ENCODE peak calls at places on chromosomes 2 and 18, in seven cellular contexts. M is aorta, I is LHCN-M2, V is MV-4-11, S is M059J, A is sigmoid colon, W is H4. J is an unnamed sample.

GRCh38 chr2:231693956-231694355 is 14.4 kb upstream of the PTMA start:
- DNase-seq in M (no peak), I (no peak), V (no peak), S (no peak), A (no peak), W (no peak), J (no peak)

GRCh38 chr2:197461073-197461472 is 7.7 kb downstream of the COQ10B start:
- DNase-seq in M (no peak), I (no peak), V (no peak), S (peak), A (no peak), W (no peak), J (peak)

GRCh38 chr2:70977605-70978205 is 725 bp upstream of the ANKRD53 start:
- DNase-seq in M (no peak), I (peak), V (peak), S (peak), A (peak), W (no peak), J (no peak)

GRCh38 chr18:77043541-77044280 is 88.9 kb downstream of the MBP start:
- DNase-seq in M (no peak), I (no peak), V (no peak), S (no peak), A (no peak), W (no peak), J (no peak)

GRCh38 chr18:36302676-36303075 is 5.2 kb downstream of the FHOD3 start:
- DNase-seq in M (no peak), I (peak), V (no peak), S (peak), A (no peak), W (no peak), J (no peak)

GRCh38 chr2:119126650-119127049 is 31.9 kb downstream of the C1QL2 start:
- DNase-seq in M (no peak), I (peak), V (no peak), S (peak), A (no peak), W (peak), J (peak)

GRCh38 chr18:596288-596881 is 403 bp upstream of the CLUL1 start:
- DNase-seq in M (no peak), I (no peak), V (no peak), S (peak), A (no peak), W (no peak), J (no peak)

GRCh38 chr2:240589850-240590525 is 3.5 kb downstream of the CAPN10 start:
- DNase-seq in M (peak), I (no peak), V (no peak), S (no peak), A (peak), W (no peak), J (no peak)

GRCh38 chr18:68394705-68395104 is 320.2 kb downstream of the TMX3 start:
- DNase-seq in M (no peak), I (peak), V (no peak), S (peak), A (no peak), W (peak), J (peak)

GRCh38 chr18:6994719-6995430 is 122.7 kb downstream of the LAMA1 start:
- DNase-seq in M (no peak), I (peak), V (no peak), S (peak), A (no peak), W (peak), J (peak)

GRCh38 chr2:101781730-101782426 is 84.4 kb downstream of the MAP4K4 start:
- DNase-seq in M (no peak), I (no peak), V (no peak), S (no peak), A (no peak), W (no peak), J (no peak)

GRCh38 chr2:120262761-120263428 is 10.2 kb downstream of the RALB start:
- DNase-seq in M (no peak), I (peak), V (no peak), S (no peak), A (no peak), W (no peak), J (no peak)

GRCh38 chr18:26574958-26575864 is 26.9 kb upstream of the KCTD1 start:
- DNase-seq in M (peak), I (peak), V (no peak), S (peak), A (peak), W (peak), J (peak)

GRCh38 chr18:54392621-54393023 is 34.9 kb downstream of the C18orf54 start:
- DNase-seq in M (no peak), I (peak), V (peak), S (peak), A (no peak), W (peak), J (peak)

GRCh38 chr2:23566236-23567142 is 181.5 kb downstream of the KLHL29 start:
- DNase-seq in M (no peak), I (peak), V (peak), S (peak), A (no peak), W (no peak), J (peak)

GRCh38 chr2:219627105-219628100 is at the start of gene SLC4A3:
- DNase-seq in M (no peak), I (no peak), V (no peak), S (peak), A (no peak), W (no peak), J (no peak)

GRCh38 chr18:63508634-63509033 is 31.9 kb downstream of the SERPINB5 start:
- DNase-seq in M (no peak), I (peak), V (no peak), S (peak), A (no peak), W (no peak), J (peak)

GRCh38 chr2:181807526-181807925 is 84.0 kb upstream of the ITPRID2 start:
- DNase-seq in M (no peak), I (peak), V (no peak), S (peak), A (no peak), W (no peak), J (no peak)

GRCh38 chr2:150526827-150527226 is 39.4 kb upstream of the RND3 start:
- DNase-seq in M (no peak), I (peak), V (no peak), S (peak), A (no peak), W (peak), J (peak)

GRCh38 chr2:10317646-10318045 is 14.9 kb downstream of the HPCAL1 start:
- DNase-seq in M (no peak), I (no peak), V (no peak), S (no peak), A (no peak), W (no peak), J (no peak)

GRCh38 chr18:44823782-44824181 is 143.1 kb downstream of the SETBP1 start:
- DNase-seq in M (no peak), I (peak), V (no peak), S (peak), A (no peak), W (no peak), J (peak)